ENCODE peak calls at places on chromosomes 16 and 17, in five cellular contexts. N is left ventricle myocardium inferior, W is fibroblast of lung, F is progenitor cell of endocrine pancreas, Y is RWPE1. T is an unnamed sample.

GRCh38 chr16:74936902-74937560 is 47.9 kb downstream of the WDR59 start:
- DNase-seq in W (peak; percentile 70), Y (no peak), N (no peak), F (no peak), T (no peak)

GRCh38 chr17:17940451-17940911 is 31.7 kb downstream of the TOM1L2 start:
- DNase-seq in W (peak; percentile 90), Y (no peak), F (no peak), N (no peak), T (no peak)

GRCh38 chr17:30021708-30022317 is 80.4 kb downstream of the EFCAB5 start:
- DNase-seq in W (peak; percentile 41), N (no peak), F (no peak), Y (peak; percentile 51), T (peak; percentile 31)

GRCh38 chr17:3635474-3636153 is 436 bp downstream of the SHPK start:
- DNase-seq in N (no peak), Y (peak; percentile 24), F (no peak), W (no peak), T (no peak)

GRCh38 chr17:6525111-6525510 is 31.2 kb downstream of the PITPNM3 start:
- DNase-seq in N (no peak), W (no peak), F (no peak), Y (no peak), T (no peak)

GRCh38 chr16:79901522-79901921 is 301.0 kb upstream of the MAF start:
- DNase-seq in W (no peak), Y (no peak), N (no peak), F (no peak), T (no peak)

GRCh38 chr17:15999974-16000827 is 577 bp downstream of the TTC19 start:
- DNase-seq in Y (peak; percentile 27), F (no peak), N (peak; percentile 38), W (peak; percentile 39), T (no peak)

GRCh38 chr16:57318240-57318970 is 33.9 kb upstream of the PLLP start:
- DNase-seq in N (no peak), W (peak; percentile 45), F (no peak), Y (no peak), T (no peak)

GRCh38 chr17:49976828-49977202 is 7.8 kb downstream of the DLX4 start:
- DNase-seq in W (no peak), N (no peak), Y (no peak), F (no peak), T (no peak)

GRCh38 chr17:76131061-76131691 is 9.9 kb downstream of the FOXJ1 start:
- DNase-seq in F (no peak), W (no peak), N (no peak), Y (no peak), T (no peak)

GRCh38 chr17:3896108-3897099 is 3.6 kb upstream of the CAMKK1 start:
- DNase-seq in Y (no peak), F (no peak), N (no peak), W (no peak), T (no peak)

GRCh38 chr17:76561332-76561731 is 21.5 kb downstream of the PRCD start:
- DNase-seq in F (no peak), Y (no peak), N (no peak), W (no peak), T (no peak)

GRCh38 chr17:20944014-20944905 is 98.6 kb downstream of the USP22 start:
- DNase-seq in W (no peak), N (no peak), F (peak; percentile 19), Y (peak; percentile 38), T (no peak)

GRCh38 chr17:9517396-9517795 is 58.2 kb downstream of the STX8 start:
- DNase-seq in W (no peak), F (no peak), N (no peak), Y (no peak), T (no peak)

GRCh38 chr17:54372071-54372720 is 528.5 kb upstream of the TOM1L1 start:
- DNase-seq in W (no peak), Y (no peak), F (no peak), N (no peak), T (no peak)

GRCh38 chr16:11190585-11191565 is 65.1 kb downstream of the SOCS1 start:
- DNase-seq in F (no peak), Y (no peak), W (peak; percentile 38), N (no peak), T (no peak)

GRCh38 chr17:21251611-21252010 is 1.6 kb downstream of the NATD1 start:
- DNase-seq in F (no peak), W (no peak), N (no peak), Y (no peak), T (no peak)

GRCh38 chr16:22652463-22652845 is 141.8 kb downstream of the NPIPB5 start:
- DNase-seq in N (no peak), W (no peak), Y (no peak), F (no peak), T (no peak)

GRCh38 chr16:5738586-5738985 is 641.0 kb upstream of the EEF2KMT start:
- DNase-seq in F (no peak), W (no peak), Y (no peak), N (no peak), T (no peak)

GRCh38 chr16:14148569-14148968 is 77.5 kb downstream of the MRTFB start:
- DNase-seq in Y (peak; percentile 68), N (no peak), W (peak; percentile 58), F (no peak), T (peak; percentile 78)

GRCh38 chr17:62676952-62677596 is 49.6 kb downstream of the MRC2 start:
- DNase-seq in N (no peak), Y (no peak), W (no peak), F (no peak), T (no peak)

GRCh38 chr17:48544356-48545021 is 420 bp downstream of the HOXB2 start:
- DNase-seq in W (peak; percentile 94), N (peak; percentile 85), F (no peak), Y (no peak), T (no peak)

GRCh38 chr17:3798273-3799180 is 2.5 kb downstream of the ITGAE start:
- DNase-seq in Y (no peak), N (no peak), W (no peak), F (no peak), T (no peak)

GRCh38 chr16:720990-721764 is at the start of gene ANTKMT:
- DNase-seq in F (peak; percentile 81), W (peak; percentile 73), Y (peak; percentile 77), N (peak; percentile 78), T (peak; percentile 70)
- TF ChIP-seq CTCF in F (peak; percentile 10), W (no peak), Y (peak; percentile 1), N (no peak), T (peak; percentile 19)

GRCh38 chr17:31156326-31156725 is 61.5 kb downstream of the NF1 start:
- DNase-seq in W (peak; percentile 90), Y (no peak), F (no peak), N (no peak), T (no peak)

GRCh38 chr17:31163091-31163781 is 68.5 kb downstream of the NF1 start:
- DNase-seq in Y (no peak), W (no peak), F (no peak), N (no peak), T (no peak)

GRCh38 chr17:31155208-31155810 is 60.5 kb downstream of the NF1 start:
- DNase-seq in W (peak; percentile 47), F (no peak), N (no peak), Y (no peak), T (no peak)

GRCh38 chr17:31158741-31159377 is 64.1 kb downstream of the NF1 start:
- DNase-seq in N (no peak), W (no peak), Y (no peak), F (no peak), T (no peak)
- TF ChIP-seq CTCF in N (no peak), W (no peak), Y (no peak), F (no peak), T (no peak)

DNA sequence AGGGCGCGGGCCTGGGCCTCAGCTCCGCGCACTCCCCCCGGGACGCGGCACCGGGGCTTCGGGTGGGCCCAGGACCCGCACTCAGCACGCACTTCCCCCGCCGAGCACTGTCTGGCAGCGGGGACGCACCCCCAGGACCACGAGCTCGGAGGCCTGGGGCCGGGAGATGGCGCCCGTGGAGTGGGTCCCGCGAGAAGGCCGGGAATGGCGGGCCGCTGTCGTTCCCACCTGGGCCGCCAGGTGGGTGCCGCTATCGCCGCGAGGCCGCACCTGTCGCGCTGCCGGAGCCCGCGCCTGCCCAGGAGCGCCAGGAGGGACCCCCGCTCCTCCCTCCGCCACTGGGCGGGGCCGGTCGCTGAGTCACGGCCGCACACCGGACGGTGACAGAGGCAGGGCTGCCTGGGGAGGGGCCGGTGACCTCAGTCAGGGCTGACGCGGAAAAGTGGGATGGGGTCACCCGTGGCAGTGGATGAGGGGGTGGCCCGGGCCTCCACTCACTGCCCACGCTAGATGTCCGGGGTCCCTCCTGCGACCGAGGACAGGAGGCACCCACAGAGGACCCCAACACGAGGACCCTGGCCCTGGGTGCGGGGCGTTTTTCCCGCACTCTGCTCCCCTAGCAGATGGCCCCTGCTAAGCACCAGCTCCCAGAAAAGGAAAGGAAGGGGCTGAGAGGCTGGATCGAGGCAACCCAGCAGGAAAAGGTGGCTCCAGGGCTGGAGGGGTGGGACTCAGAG is 6.9 kb upstream of the ACTG1 start:
- DNase-seq in W (no peak), F (peak; percentile 80), N (no peak), Y (peak; percentile 49), T (no peak)
- TF ChIP-seq CTCF in W (peak; percentile 4), F (peak; percentile 72), N (peak; percentile 56), Y (peak; percentile 77), T (peak; percentile 75)

DNA sequence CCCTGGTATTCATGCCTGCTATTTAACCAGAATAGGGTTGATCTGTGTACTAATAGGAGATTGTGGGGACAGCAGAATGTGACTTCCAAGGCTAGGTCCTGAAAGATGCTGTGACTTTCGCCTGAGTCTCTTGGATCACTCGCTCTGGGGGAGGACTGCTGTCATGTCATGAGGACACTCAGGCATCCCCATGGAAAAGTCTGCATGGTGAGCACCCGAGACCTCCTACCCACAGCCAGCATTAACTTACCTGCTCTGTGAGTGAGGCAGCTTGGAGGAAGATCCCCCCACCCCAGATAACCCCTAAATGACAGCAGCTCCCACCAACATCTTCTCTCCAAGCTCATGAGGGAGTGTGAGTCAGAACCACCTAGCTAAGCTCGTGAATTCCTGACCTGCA is 30.3 kb upstream of the C16orf78 start:
- DNase-seq in Y (no peak), N (no peak), W (no peak), F (no peak), T (no peak)
- TF ChIP-seq CTCF in Y (no peak), N (no peak), W (no peak), F (no peak), T (no peak)

GRCh38 chr17:39077874-39078273 is 73.6 kb downstream of the PLXDC1 start:
- DNase-seq in N (no peak), W (no peak), F (no peak), Y (no peak), T (no peak)
- TF ChIP-seq CTCF in N (no peak), W (peak; percentile 15), F (no peak), Y (no peak), T (peak; percentile 25)

GRCh38 chr17:14196337-14196997 is 40.2 kb downstream of the CDRT15 start:
- DNase-seq in Y (no peak), N (no peak), W (no peak), F (no peak), T (no peak)
- TF ChIP-seq CTCF in Y (no peak), N (peak; percentile 23), W (peak; percentile 14), F (peak; percentile 33), T (no peak)

GRCh38 chr16:26395700-26396099 is 671.0 kb upstream of the C16orf82 start:
- DNase-seq in F (no peak), N (no peak), Y (no peak), W (no peak), T (no peak)
- TF ChIP-seq CTCF in F (no peak), N (no peak), Y (no peak), W (no peak), T (no peak)

GRCh38 chr17:39636927-39637736 is at the start of gene STARD3:
- DNase-seq in N (peak; percentile 95), F (peak; percentile 79), W (peak; percentile 88), Y (peak; percentile 84), T (no peak)
- TF ChIP-seq CTCF in N (peak; percentile 30), F (no peak), W (no peak), Y (no peak), T (peak; percentile 23)

GRCh38 chr17:43983515-43984411 is 20.7 kb upstream of the NAGS start:
- DNase-seq in N (no peak), F (peak; percentile 55), W (no peak), Y (no peak), T (no peak)
- TF ChIP-seq CTCF in N (peak; percentile 37), F (peak; percentile 59), W (peak; percentile 53), Y (no peak), T (peak; percentile 35)

T was measured in foreskin keratinocyte.